ENCODE peak calls at places on chromosomes 1 and 21, in four cellular contexts. V is GM03348; N is progenitor cell of endocrine pancreas; A is stimulated activated CD4-positive, alpha-beta T cell treated with anti-CD3 and anti-CD28 coated beads, Interleukin-15, amount 100 ng/mL, for 1 hour. Z is an unnamed sample.

GRCh38 chr1:160219062-160219929 is 14.1 kb downstream of the PEA15 start:
- DNase-seq in N (no peak), A (no peak), V (peak), Z (peak)

GRCh38 chr1:85609976-85610375 is 29.4 kb downstream of the CCN1 start:
- DNase-seq in A (no peak), V (no peak), N (no peak), Z (no peak)

GRCh38 chr21:26844258-26845065 is 747 bp downstream of the ADAMTS1 start:
- DNase-seq in N (peak), V (peak), A (no peak), Z (peak)

GRCh38 chr1:246292571-246292970 is 214.5 kb downstream of the SMYD3 start:
- DNase-seq in N (no peak), V (no peak), A (no peak), Z (no peak)

GRCh38 chr1:50783286-50783685 is 176.8 kb downstream of the FAF1 start:
- DNase-seq in A (no peak), N (no peak), V (no peak), Z (no peak)

GRCh38 chr1:12343823-12344487 is 114.1 kb downstream of the VPS13D start:
- DNase-seq in A (no peak), V (no peak), N (no peak), Z (no peak)

GRCh38 chr1:218439541-218440295 is 94.6 kb downstream of the TGFB2 start:
- DNase-seq in A (no peak), V (peak), N (no peak), Z (no peak)

GRCh38 chr1:153527023-153527724 is 8.6 kb downstream of the S100A6 start:
- DNase-seq in N (no peak), V (no peak), A (no peak), Z (no peak)

GRCh38 chr1:159653201-159653600 is 61.2 kb downstream of the CRP start:
- DNase-seq in V (peak), A (no peak), N (no peak), Z (peak)

GRCh38 chr1:8356256-8357209 is 38.6 kb downstream of the SLC45A1 start:
- DNase-seq in N (no peak), V (no peak), A (no peak), Z (no peak)

GRCh38 chr1:150995896-150996295 is 10.8 kb downstream of the MINDY1 start:
- DNase-seq in A (no peak), V (peak), N (no peak), Z (peak)

GRCh38 chr1:158803681-158804080 is 22.7 kb upstream of the OR6N2 start:
- DNase-seq in V (no peak), N (no peak), A (no peak), Z (no peak)

GRCh38 chr1:227169322-227169721 is 149.0 kb downstream of the CDC42BPA start:
- DNase-seq in N (no peak), V (no peak), A (no peak), Z (no peak)

GRCh38 chr1:235336903-235337302 is 8.5 kb downstream of the GGPS1 start:
- DNase-seq in V (no peak), A (no peak), N (no peak), Z (no peak)

GRCh38 chr1:176480750-176481149 is 17.8 kb downstream of the PAPPA2 start:
- DNase-seq in A (no peak), N (no peak), V (no peak), Z (no peak)

Z was measured in adipocyte.